ENCODE peak calls at places on chromosomes 3 and 15, in four cellular contexts. Q, K, M and V are unnamed samples.

GRCh38 chr3:161171113-161171512 is 50.0 kb upstream of the NMD3 start:
- DNase-seq in K (no peak), M (no peak), Q (no peak), V (no peak)

GRCh38 chr3:186930639-186931486 is 537 bp downstream of the ST6GAL1 start:
- DNase-seq in Q (peak), K (peak), M (peak), V (peak)

GRCh38 chr3:131174752-131175151 is 148.1 kb downstream of the NEK11 start:
- DNase-seq in K (peak), Q (no peak), M (no peak), V (peak)

GRCh38 chr3:61894988-61895935 is 333.9 kb downstream of the PTPRG start:
- DNase-seq in K (peak), M (no peak), Q (no peak), V (peak)

GRCh38 chr3:126999383-126999782 is 16.5 kb downstream of the PLXNA1 start:
- DNase-seq in Q (no peak), M (no peak), K (no peak), V (no peak)

GRCh38 chr3:38345879-38346583 is 554 bp upstream of the XYLB start:
- DNase-seq in K (no peak), M (no peak), Q (no peak), V (no peak)

GRCh38 chr3:11534011-11534782 is 109.5 kb downstream of the VGLL4 start:
- DNase-seq in Q (no peak), K (no peak), M (no peak), V (no peak)

GRCh38 chr3:70832811-70833509 is 520.5 kb upstream of the MDFIC2 start:
- DNase-seq in Q (no peak), K (no peak), M (no peak), V (no peak)

GRCh38 chr3:182258538-182259177 is 534.6 kb upstream of the ATP11B start:
- DNase-seq in M (no peak), Q (no peak), K (no peak), V (no peak)

GRCh38 chr15:101466188-101466587 is 23.3 kb downstream of the PCSK6 start:
- DNase-seq in K (no peak), Q (no peak), M (no peak), V (no peak)

GRCh38 chr15:75153565-75154248 is 48.0 kb upstream of the C15orf39 start:
- DNase-seq in Q (no peak), K (no peak), M (no peak), V (no peak)

GRCh38 chr15:80512729-80513670 is 108.8 kb downstream of the ARNT2 start:
- DNase-seq in M (no peak), K (no peak), Q (no peak), V (no peak)

GRCh38 chr15:57379487-57379886 is 3.2 kb downstream of the CGNL1 start:
- DNase-seq in M (no peak), Q (no peak), K (no peak), V (no peak)

GRCh38 chr3:14563946-14564539 is 23.9 kb upstream of the GRIP2 start:
- DNase-seq in M (no peak), K (no peak), Q (no peak), V (no peak)

GRCh38 chr15:37926136-37926535 is 8.3 kb upstream of the TMCO5A start:
- DNase-seq in K (no peak), Q (no peak), M (no peak), V (no peak)

GRCh38 chr3:5231067-5231466 is 43.6 kb downstream of the EDEM1 start:
- DNase-seq in M (no peak), K (no peak), Q (no peak), V (no peak)

GRCh38 chr3:177106184-177106583 is 91.1 kb downstream of the TBL1XR1 start:
- DNase-seq in K (no peak), Q (no peak), M (no peak), V (no peak)

GRCh38 chr3:155323063-155323666 is 29.7 kb upstream of the STRIT1 start:
- DNase-seq in M (peak), K (no peak), Q (peak), V (peak)

GRCh38 chr3:134312072-134312872 is 61.6 kb upstream of the RYK start:
- DNase-seq in M (no peak), K (no peak), Q (no peak), V (no peak)

GRCh38 chr15:63052961-63053698 is 10.6 kb downstream of the TPM1 start:
- DNase-seq in Q (no peak), M (no peak), K (no peak), V (no peak)

GRCh38 chr3:197541756-197542539 is 13.8 kb downstream of the BDH1 start:
- DNase-seq in K (no peak), M (no peak), Q (peak), V (no peak)

GRCh38 chr3:40398346-40398745 is 11.4 kb downstream of the ENTPD3 start:
- DNase-seq in M (no peak), K (no peak), Q (no peak), V (no peak)

GRCh38 chr15:98547741-98548166 is 100.6 kb upstream of the IGF1R start:
- DNase-seq in M (no peak), Q (no peak), K (no peak), V (no peak)

GRCh38 chr15:57732526-57733331 is 26.2 kb downstream of the POLR2M start:
- DNase-seq in K (peak), M (peak), Q (peak), V (no peak)

GRCh38 chr15:49646891-49647290 is 26.0 kb downstream of the DTWD1 start:
- DNase-seq in M (no peak), Q (no peak), K (no peak), V (no peak)

GRCh38 chr3:195365371-195365770 is 77.4 kb downstream of the ACAP2 start:
- DNase-seq in Q (no peak), K (no peak), M (no peak), V (no peak)

GRCh38 chr3:189853906-189854305 is 222.7 kb downstream of the TP63 start:
- DNase-seq in Q (no peak), K (no peak), M (no peak), V (no peak)

GRCh38 chr3:55147856-55148720 is 220.2 kb upstream of the LRTM1 start:
- DNase-seq in M (no peak), Q (no peak), K (no peak), V (no peak)

GRCh38 chr15:90294601-90295269 is 29.3 kb downstream of the NGRN start:
- DNase-seq in K (no peak), M (no peak), Q (no peak), V (no peak)

GRCh38 chr15:31098953-31099740 is 2.4 kb downstream of the TRPM1 start:
- DNase-seq in K (no peak), M (no peak), Q (no peak), V (no peak)

GRCh38 chr3:53329933-53330332 is 17.4 kb downstream of the DCP1A start:
- DNase-seq in Q (no peak), K (no peak), M (no peak), V (no peak)

GRCh38 chr3:182303169-182303568 is 490.1 kb upstream of the ATP11B start:
- DNase-seq in Q (no peak), K (no peak), M (no peak), V (no peak)

GRCh38 chr3:139517321-139517720 is 22.2 kb downstream of the RBP1 start:
- DNase-seq in K (no peak), Q (no peak), M (no peak), V (no peak)

GRCh38 chr15:63497642-63498100 is 6.7 kb upstream of the USP3 start:
- DNase-seq in K (no peak), Q (no peak), M (peak), V (no peak)

GRCh38 chr15:72117448-72117697 is 577 bp downstream of the MYO9A start:
- DNase-seq in K (peak), M (no peak), Q (peak), V (no peak)
- TF ChIP-seq SPI1 in K (no peak), M (no peak), Q (no peak), V (no peak)

GRCh38 chr3:123700791-123701712 is 116.2 kb upstream of the HACD2 start:
- DNase-seq in Q (no peak), M (no peak), K (no peak), V (no peak)
- TF ChIP-seq SPI1 in Q (no peak), M (no peak), K (no peak), V (no peak)

GRCh38 chr3:107954845-107955244 is 136.0 kb downstream of the CD47 start:
- DNase-seq in M (no peak), Q (no peak), K (no peak), V (no peak)

GRCh38 chr3:107959767-107960166 is 131.1 kb downstream of the CD47 start:
- DNase-seq in Q (no peak), K (no peak), M (no peak), V (no peak)

GRCh38 chr3:107957506-107957905 is 133.3 kb downstream of the CD47 start:
- DNase-seq in Q (no peak), M (no peak), K (no peak), V (no peak)

GRCh38 chr3:107956991-107957467 is 133.8 kb downstream of the CD47 start:
- DNase-seq in K (no peak), M (no peak), Q (no peak), V (no peak)

GRCh38 chr3:107958151-107958550 is 132.7 kb downstream of the CD47 start:
- DNase-seq in Q (no peak), M (no peak), K (no peak), V (no peak)
- TF ChIP-seq SPI1 in Q (no peak), M (no peak), K (no peak), V (no peak)

DNA sequence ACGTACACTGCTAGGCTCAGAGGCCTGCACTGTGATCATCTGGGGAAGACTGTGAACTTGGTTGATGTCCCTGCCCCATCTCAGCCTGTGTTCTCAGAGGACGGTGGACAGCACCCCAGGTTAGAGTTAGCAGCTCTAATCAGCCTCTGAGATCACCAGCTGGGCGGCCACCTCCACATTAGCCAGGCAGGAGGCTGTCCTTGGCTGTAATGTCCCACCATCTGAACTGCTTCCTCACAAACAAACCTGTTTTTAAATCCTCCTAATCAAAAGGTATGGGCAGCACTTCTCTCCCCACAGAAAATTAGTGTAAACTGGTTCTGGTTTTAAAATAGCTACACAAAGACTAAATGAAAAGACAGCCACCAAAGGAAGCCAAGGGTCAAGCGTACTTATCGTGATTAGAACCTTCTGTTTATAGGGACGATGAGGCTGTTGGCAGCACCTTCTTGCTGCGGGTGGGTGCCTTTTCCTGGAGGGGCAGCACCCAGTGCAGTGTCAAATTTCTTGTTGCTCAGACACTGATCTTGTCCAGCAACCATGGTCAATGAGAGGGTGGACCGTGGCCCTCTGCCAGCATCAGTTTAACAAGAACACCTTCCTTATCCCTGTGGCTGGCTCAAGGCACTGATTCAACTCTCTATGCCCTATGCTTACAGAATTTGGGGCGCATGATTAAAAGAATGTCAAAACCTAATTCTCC is 24.6 kb downstream of the ACSBG1 start:
- DNase-seq in M (no peak), K (no peak), Q (no peak), V (no peak)
- TF ChIP-seq SPI1 in M (no peak), K (no peak), Q (no peak), V (no peak)

GRCh38 chr15:70091649-70092461 is 5.9 kb downstream of the TLE3 start:
- DNase-seq in Q (no peak), M (no peak), K (no peak), V (no peak)
- TF ChIP-seq SPI1 in Q (no peak), M (no peak), K (no peak), V (no peak)

GRCh38 chr3:10194328-10195071 is 29.8 kb downstream of the IRAK2 start:
- DNase-seq in M (no peak), Q (peak), K (no peak), V (peak)

GRCh38 chr3:10195692-10196091 is 31.0 kb downstream of the IRAK2 start:
- DNase-seq in M (no peak), K (no peak), Q (peak), V (no peak)

GRCh38 chr3:10192953-10193691 is 28.4 kb downstream of the IRAK2 start:
- DNase-seq in M (no peak), Q (peak), K (no peak), V (peak)

GRCh38 chr3:10196389-10197052 is 31.8 kb downstream of the IRAK2 start:
- DNase-seq in Q (no peak), M (no peak), K (no peak), V (peak)

GRCh38 chr3:10193692-10194327 is 29.1 kb downstream of the IRAK2 start:
- DNase-seq in M (no peak), K (no peak), Q (no peak), V (no peak)
- TF ChIP-seq SPI1 in M (no peak), K (no peak), Q (no peak), V (no peak)

GRCh38 chr15:85030301-85031049 is 48.8 kb downstream of the PDE8A start:
- DNase-seq in Q (no peak), K (no peak), M (no peak), V (no peak)
- TF ChIP-seq SPI1 in Q (no peak), K (no peak), M (no peak), V (no peak)